ENCODE peak calls at places on chromosome 2, in five cellular contexts. F is NCI-H2227 treated with DMSO at 0.1 percent for 48 hours; X is CD4-positive, CD25-positive, alpha-beta regulatory T cell; C is NCI-H1092; B is GM04504. U is an unnamed sample.

GRCh38 chr2:12051831-12052230 is 305.4 kb downstream of the LPIN1 start:
- DNase-seq in F (no peak), B (no peak), C (no peak), X (no peak), U (peak)

GRCh38 chr2:169734172-169734847 is 678 bp downstream of the KLHL23 start:
- DNase-seq in X (peak), C (peak), B (no peak), F (peak), U (peak)

GRCh38 chr2:236859896-236860295 is 225.8 kb upstream of the COPS8 start:
- DNase-seq in F (no peak), C (no peak), X (no peak), B (no peak), U (no peak)

GRCh38 chr2:72821118-72821517 is 4.7 kb downstream of the EXOC6B start:
- DNase-seq in X (no peak), B (no peak), C (no peak), F (no peak), U (no peak)

GRCh38 chr2:20473128-20473527 is 26.3 kb downstream of the RHOB start:
- DNase-seq in F (no peak), X (no peak), B (no peak), C (no peak), U (no peak)

GRCh38 chr2:40859617-40860016 is 407.7 kb upstream of the SLC8A1 start:
- DNase-seq in B (no peak), F (no peak), X (no peak), C (no peak), U (no peak)

GRCh38 chr2:189129971-189130370 is 49.6 kb downstream of the COL5A2 start:
- DNase-seq in C (no peak), B (peak), F (no peak), X (no peak), U (peak)

GRCh38 chr2:27306657-27307544 is 1.3 kb downstream of the UCN start:
- DNase-seq in C (no peak), B (no peak), X (peak), F (no peak), U (peak)

GRCh38 chr2:83602753-83603152 is 856.3 kb downstream of the SUCLG1 start:
- DNase-seq in C (no peak), F (no peak), B (no peak), X (no peak), U (no peak)